ENCODE peak calls at places on chromosomes 12 and 14, in ten cellular contexts. V is NCI-H1092 treated with DMSO at 0.1 percent for 48 hours; U is RWPE1; K is stimulated activated CD8-positive, alpha-beta memory T cell treated with anti-CD3 and anti-CD28 coated beads, Interleukin-7, amount 100 ng/mL, for 1 hour; J is naive thymus-derived CD8-positive, alpha-beta T cell; M is D341Med; C is bronchial epithelial cell; N is neural crest cell; I is NCI-H2081; E is cardiac muscle cell. G is an unnamed sample.

GRCh38 chr12:63968685-63969084 is 124.2 kb downstream of the SRGAP1 start:
- DNase-seq in K (no peak), C (no peak), E (no peak), N (no peak), M (no peak), V (no peak), J (no peak), U (no peak), I (no peak), G (no peak)

GRCh38 chr14:101173698-101174521 is 270.4 kb upstream of the RTL1 start:
- DNase-seq in U (no peak), C (no peak), K (no peak), J (no peak), V (peak), M (no peak), I (peak), N (no peak), E (no peak), G (no peak)

GRCh38 chr14:55221186-55221585 is 29.8 kb upstream of the DLGAP5 start:
- DNase-seq in I (no peak), K (no peak), J (no peak), M (no peak), C (peak), U (peak), V (no peak), E (peak), N (no peak), G (no peak)

GRCh38 chr14:36302823-36303222 is 17.6 kb downstream of the MBIP start:
- DNase-seq in E (no peak), J (no peak), K (no peak), V (no peak), C (no peak), U (no peak), N (no peak), M (no peak), I (no peak), G (no peak)

GRCh38 chr12:96225994-96226399 is 31.8 kb downstream of the ELK3 start:
- DNase-seq in K (no peak), U (no peak), I (no peak), C (no peak), E (no peak), J (no peak), V (no peak), M (no peak), N (no peak), G (no peak)

GRCh38 chr12:71972441-71973074 is 33.9 kb downstream of the TPH2 start:
- DNase-seq in N (no peak), I (peak), C (no peak), V (no peak), J (no peak), E (no peak), U (no peak), M (no peak), K (no peak), G (no peak)

GRCh38 chr14:50758945-50759344 is 72.0 kb downstream of the NIN start:
- DNase-seq in M (no peak), J (no peak), C (no peak), N (no peak), E (no peak), I (no peak), U (no peak), K (no peak), V (no peak), G (no peak)

GRCh38 chr12:76083761-76084276 is 666 bp downstream of the NAP1L1 start:
- DNase-seq in I (peak), C (peak), J (peak), V (peak), N (peak), M (peak), U (peak), K (peak), E (peak), G (peak)

GRCh38 chr14:58299665-58300202 is 1.4 kb downstream of the ARID4A start:
- DNase-seq in J (no peak), N (no peak), U (no peak), V (no peak), K (no peak), E (peak), C (no peak), I (no peak), M (no peak), G (no peak)

GRCh38 chr14:35161231-35161630 is 38.9 kb downstream of the PRORP start:
- DNase-seq in N (no peak), U (no peak), C (peak), J (no peak), V (no peak), M (no peak), I (no peak), K (no peak), E (peak), G (no peak)

GRCh38 chr14:55340482-55340881 is 69.3 kb downstream of the FBXO34 start:
- DNase-seq in J (no peak), U (no peak), N (no peak), E (no peak), I (no peak), K (no peak), V (peak), M (no peak), C (no peak), G (no peak)

GRCh38 chr12:84912191-84913142 is at the start of gene SLC6A15:
- DNase-seq in C (peak), U (peak), M (peak), N (peak), V (peak), J (no peak), E (peak), K (no peak), I (peak), G (no peak)

GRCh38 chr14:102293784-102294183 is 11.2 kb downstream of the MOK start:
- DNase-seq in N (no peak), K (no peak), I (no peak), U (no peak), M (no peak), C (no peak), E (peak), V (no peak), J (no peak), G (no peak)

GRCh38 chr14:103697601-103698379 is 17.5 kb downstream of the XRCC3 start:
- DNase-seq in M (no peak), N (no peak), V (no peak), E (no peak), U (no peak), J (peak), K (no peak), C (no peak), I (no peak), G (no peak)

GRCh38 chr12:11595080-11595479 is 54.4 kb upstream of the ETV6 start:
- DNase-seq in C (no peak), U (no peak), E (no peak), V (no peak), I (no peak), J (no peak), M (no peak), K (no peak), N (no peak), G (no peak)

GRCh38 chr12:6224550-6224949 is 24.4 kb downstream of the CD9 start:
- DNase-seq in I (peak), E (peak), C (peak), V (no peak), U (no peak), K (no peak), M (no peak), J (no peak), N (no peak), G (no peak)

GRCh38 chr14:95981939-95982338 is 57.2 kb upstream of the C14orf132 start:
- DNase-seq in C (no peak), K (no peak), M (no peak), E (no peak), N (no peak), U (no peak), V (no peak), I (no peak), J (no peak), G (no peak)

GRCh38 chr14:56181666-56182065 is 63.5 kb downstream of the PELI2 start:
- DNase-seq in J (no peak), E (no peak), V (peak), I (peak), K (no peak), C (peak), U (no peak), M (no peak), N (no peak), G (no peak)

GRCh38 chr14:68449565-68450295 is 343.1 kb downstream of the ZFP36L1 start:
- DNase-seq in U (no peak), M (no peak), E (no peak), C (no peak), I (no peak), V (no peak), J (no peak), N (no peak), K (no peak), G (no peak)